ENCODE peak calls at places on chromosomes 6 and 20, in eight cellular contexts. Z, H, C, M, Q, J, E and L are unnamed samples.

GRCh38 chr6:136791296-136792065 is 796 bp downstream of the MAP3K5 start:
- DNase-seq in Z (peak; percentile 55), H (peak; percentile 53), C (peak; percentile 41), M (no peak), Q (no peak), J (peak; percentile 67), E (peak; percentile 75), L (no peak)

GRCh38 chr6:41488392-41489129 is 57.6 kb upstream of the FOXP4 start:
- DNase-seq in Z (peak; percentile 18), H (peak; percentile 73), C (no peak), M (no peak), Q (no peak), J (peak; percentile 92), E (no peak), L (peak; percentile 92)

GRCh38 chr6:26332408-26332807 is 32.6 kb upstream of the BTN3A2 start:
- DNase-seq in Z (no peak), H (no peak), C (no peak), M (no peak), Q (no peak), J (no peak), E (no peak), L (no peak)

GRCh38 chr6:32763417-32763816 is at the start of gene HLA-DQB2:
- DNase-seq in Z (no peak), H (no peak), C (no peak), M (no peak), Q (peak; percentile 35), J (no peak), E (no peak), L (peak; percentile 23)

GRCh38 chr20:1338801-1339200 is 9.9 kb upstream of the SDCBP2 start:
- DNase-seq in Z (no peak), H (no peak), C (no peak), M (no peak), Q (no peak), J (no peak), E (no peak), L (no peak)

GRCh38 chr20:24984963-24985640 is 7.4 kb downstream of the APMAP start:
- DNase-seq in Z (no peak), H (no peak), C (no peak), M (no peak), Q (no peak), J (no peak), E (no peak), L (no peak)

GRCh38 chr6:45773906-45774305 is 241.8 kb downstream of the CLIC5 start:
- DNase-seq in Z (no peak), H (no peak), C (no peak), M (no peak), Q (no peak), J (no peak), E (no peak), L (no peak)

GRCh38 chr6:121285041-121285440 is 49.2 kb downstream of the TBC1D32 start:
- DNase-seq in Z (no peak), H (no peak), C (no peak), M (no peak), Q (no peak), J (peak; percentile 83), E (no peak), L (no peak)

GRCh38 chr6:153328194-153328593 is 197.1 kb upstream of the RGS17 start:
- DNase-seq in Z (no peak), H (no peak), C (no peak), M (no peak), Q (no peak), J (no peak), E (no peak), L (no peak)

GRCh38 chr6:150426198-150426597 is 57.4 kb downstream of the IYD start:
- DNase-seq in Z (no peak), H (no peak), C (no peak), M (no peak), Q (no peak), J (no peak), E (no peak), L (no peak)

GRCh38 chr6:7073810-7074525 is 33.8 kb upstream of the RREB1 start:
- DNase-seq in Z (no peak), H (no peak), C (no peak), M (peak; percentile 79), Q (no peak), J (no peak), E (peak; percentile 64), L (no peak)

GRCh38 chr6:157597461-157598312 is 216.7 kb downstream of the ZDHHC14 start:
- DNase-seq in Z (no peak), H (peak; percentile 40), C (no peak), M (no peak), Q (peak; percentile 24), J (no peak), E (no peak), L (no peak)

GRCh38 chr20:23937303-23938117 is 51.1 kb downstream of the GGTLC1 start:
- DNase-seq in Z (no peak), H (peak; percentile 35), C (peak; percentile 11), M (no peak), Q (peak; percentile 16), J (peak; percentile 36), E (no peak), L (peak; percentile 21)

GRCh38 chr20:48177058-48177457 is 391.8 kb upstream of the SULF2 start:
- DNase-seq in Z (no peak), H (no peak), C (no peak), M (no peak), Q (no peak), J (no peak), E (no peak), L (no peak)

GRCh38 chr6:1297746-1298145 is 14.2 kb upstream of the FOXQ1 start:
- DNase-seq in Z (no peak), H (no peak), C (no peak), M (no peak), Q (no peak), J (peak; percentile 78), E (no peak), L (no peak)

GRCh38 chr20:63697357-63697867 is 960 bp downstream of the TNFRSF6B start:
- DNase-seq in Z (no peak), H (peak; percentile 20), C (no peak), M (peak; percentile 26), Q (no peak), J (no peak), E (no peak), L (peak; percentile 38)

GRCh38 chr6:39924283-39924682 is 10.0 kb downstream of the MOCS1 start:
- DNase-seq in Z (no peak), H (no peak), C (peak; percentile 65), M (no peak), Q (no peak), J (no peak), E (no peak), L (no peak)

GRCh38 chr6:18259675-18260447 is 4.5 kb downstream of the DEK start:
- DNase-seq in Z (no peak), H (no peak), C (no peak), M (no peak), Q (no peak), J (peak; percentile 52), E (no peak), L (no peak)

GRCh38 chr20:420169-420620 is 12.1 kb downstream of the RBCK1 start:
- DNase-seq in Z (no peak), H (no peak), C (no peak), M (no peak), Q (no peak), J (no peak), E (peak; percentile 60), L (no peak)

GRCh38 chr6:111769365-111770127 is 103.7 kb downstream of the FYN start:
- DNase-seq in Z (no peak), H (no peak), C (no peak), M (no peak), Q (no peak), J (no peak), E (no peak), L (no peak)

GRCh38 chr6:8906699-8907098 is 471.4 kb upstream of the SLC35B3 start:
- DNase-seq in Z (no peak), H (no peak), C (no peak), M (no peak), Q (no peak), J (no peak), E (no peak), L (no peak)
- TF ChIP-seq POLR2A in Z (no peak), H (no peak), C (no peak), M (no peak), Q (no peak), J (no peak), E (no peak), L (no peak)

DNA sequence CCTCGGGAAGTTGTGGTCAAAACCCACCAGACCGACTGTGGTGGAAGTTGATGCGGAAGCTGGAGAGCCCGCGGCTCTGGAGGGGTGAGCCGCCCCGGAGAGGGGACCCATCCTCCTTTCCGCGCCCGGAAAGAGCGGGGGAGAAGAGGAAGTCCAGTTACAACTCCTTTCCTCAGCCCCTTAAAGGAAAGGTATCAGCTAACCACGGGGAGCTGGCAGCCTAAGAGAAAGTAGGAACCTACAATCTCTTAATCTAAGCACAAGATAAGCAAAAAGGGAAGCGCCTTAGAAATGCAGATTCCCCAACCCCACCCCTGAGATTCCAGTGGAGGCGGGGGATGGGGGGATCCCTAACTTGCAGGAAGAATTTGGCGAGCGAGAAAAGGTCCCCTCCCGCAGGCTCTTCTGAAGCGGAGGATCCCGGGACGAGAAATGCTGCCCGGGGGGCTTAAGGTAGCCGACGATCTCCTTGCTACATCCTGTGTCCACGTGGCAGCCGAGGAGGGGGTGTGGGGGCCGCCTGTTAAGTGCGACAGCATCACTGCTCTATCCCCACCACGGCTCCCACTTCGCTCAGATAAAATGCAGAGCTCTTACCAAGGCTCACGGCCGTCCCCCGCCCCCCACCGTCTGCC is 87.6 kb downstream of the ZFP64 start:
- DNase-seq in Z (no peak), H (no peak), C (no peak), M (peak; percentile 27), Q (no peak), J (peak; percentile 14), E (no peak), L (peak; percentile 19)
- TF ChIP-seq POLR2A in Z (no peak), H (no peak), C (no peak), M (no peak), Q (no peak), J (no peak), E (no peak), L (no peak)

GRCh38 chr6:28720357-28721231 is 194.9 kb downstream of the GPX5 start:
- DNase-seq in Z (no peak), H (no peak), C (no peak), M (no peak), Q (no peak), J (no peak), E (no peak), L (no peak)
- TF ChIP-seq POLR2A in Z (no peak), H (no peak), C (no peak), M (no peak), Q (no peak), J (no peak), E (no peak), L (no peak)

DNA sequence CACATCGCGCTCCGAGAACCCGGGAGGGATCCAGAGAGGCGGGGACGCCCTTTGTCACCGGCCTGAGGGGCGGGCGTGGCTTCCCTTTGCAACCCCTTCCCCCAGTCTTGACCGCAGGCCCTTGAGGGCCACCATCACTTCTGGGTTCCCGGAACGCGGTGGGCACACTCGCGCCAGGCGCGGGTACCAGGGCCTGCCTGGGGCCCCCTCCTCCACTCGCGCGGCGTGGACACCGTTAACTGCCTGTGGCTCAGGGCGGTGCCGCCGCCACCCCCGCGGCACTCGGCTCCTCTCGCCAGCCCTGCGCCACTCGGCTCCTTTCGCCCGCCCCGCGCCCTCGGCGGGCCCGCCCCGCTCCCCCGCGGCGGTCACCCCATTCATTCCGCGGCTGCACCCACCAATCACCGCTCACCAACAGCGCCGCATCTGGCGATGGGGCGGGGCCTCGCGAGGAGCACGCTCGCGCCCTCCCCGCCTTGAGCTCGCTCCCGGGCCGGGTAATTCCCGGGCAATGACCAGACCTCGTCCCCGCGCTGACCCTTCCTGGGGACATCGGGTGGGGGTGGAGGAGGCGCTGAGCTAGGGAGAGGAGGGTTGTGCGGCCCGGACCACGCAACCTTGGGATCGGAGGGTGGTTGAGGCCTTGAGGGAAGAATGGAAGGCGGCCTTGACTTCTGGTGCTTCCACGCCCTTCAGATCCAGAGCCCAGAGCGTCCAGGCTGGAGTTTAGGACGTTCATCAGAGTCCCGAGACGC is 10.5 kb upstream of the ELOVL5 start:
- DNase-seq in Z (peak; percentile 94), H (peak; percentile 95), C (peak; percentile 85), M (peak; percentile 94), Q (peak; percentile 78), J (peak; percentile 91), E (peak; percentile 98), L (peak; percentile 95)
- TF ChIP-seq POLR2A in Z (peak; percentile 49), H (peak; percentile 76), C (peak; percentile 51), M (peak; percentile 77), Q (peak; percentile 29), J (peak; percentile 65), E (peak; percentile 60), L (peak; percentile 92)